ENCODE peak calls at places on chromosome 19, in four cellular contexts. T, D, P and W are unnamed samples.

GRCh38 chr19:44544031-44544430 is 14.6 kb upstream of the CEACAM20 start:
- DNase-seq in P (no peak), D (no peak), T (no peak), W (no peak)

GRCh38 chr19:4115050-4115817 is 8.7 kb downstream of the MAP2K2 start:
- DNase-seq in P (peak), D (no peak), T (peak), W (no peak)

GRCh38 chr19:46606019-46606418 is 4.9 kb downstream of the CALM3 start:
- DNase-seq in D (no peak), P (peak), T (peak), W (no peak)

GRCh38 chr19:38218204-38218603 is 5.8 kb downstream of the DPF1 start:
- DNase-seq in T (no peak), D (no peak), P (no peak), W (no peak)

GRCh38 chr19:7363225-7363624 is 14.5 kb downstream of the ARHGEF18 start:
- DNase-seq in P (no peak), T (no peak), D (no peak), W (no peak)

GRCh38 chr19:37055330-37055729 is 22.9 kb upstream of the ZNF420 start:
- DNase-seq in T (no peak), P (no peak), D (no peak), W (no peak)

GRCh38 chr19:10839071-10840050 is 3.3 kb upstream of the TMED1 start:
- DNase-seq in D (no peak), P (no peak), T (no peak), W (no peak)

GRCh38 chr19:13823256-13823655 is 28.0 kb downstream of the ZSWIM4 start:
- DNase-seq in T (no peak), P (no peak), D (no peak), W (no peak)

GRCh38 chr19:44587863-44588752 is 25.3 kb upstream of the IGSF23 start:
- DNase-seq in D (peak), P (no peak), T (no peak), W (no peak)

GRCh38 chr19:42816901-42817300 is 51.4 kb upstream of the PSG8 start:
- DNase-seq in P (no peak), T (no peak), D (no peak), W (no peak)

GRCh38 chr19:33639034-33639681 is 17.4 kb downstream of the CHST8 start:
- DNase-seq in D (no peak), P (no peak), T (peak), W (no peak)

DNA sequence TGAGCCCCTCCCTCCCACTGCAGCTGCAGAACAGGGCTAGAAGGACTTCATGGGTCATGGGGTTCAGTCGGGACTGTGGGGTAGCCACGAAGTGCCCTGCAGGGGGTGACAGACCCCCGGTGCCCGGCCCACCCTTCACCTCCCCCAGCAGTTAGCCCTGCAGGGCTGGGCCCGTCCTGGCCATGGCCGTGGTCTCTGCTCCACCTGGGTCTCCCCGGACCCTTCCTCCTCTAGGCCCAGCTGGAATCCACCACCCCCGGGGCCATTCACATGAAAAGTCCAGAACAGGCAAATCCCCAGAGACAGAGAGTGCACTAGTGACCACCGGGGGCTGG is 17.3 kb downstream of the MKNK2 start:
- DNase-seq in T (peak), D (no peak), P (no peak), W (no peak)
- H3K27ac ChIP-seq in T (no peak), D (no peak), P (peak), W (peak)

GRCh38 chr19:48874309-48875135 is 2.3 kb downstream of the PPP1R15A start:
- DNase-seq in D (peak), T (no peak), P (peak), W (no peak)
- TF ChIP-seq POLR2AphosphoS5 in D (peak), T (peak), P (no peak), W (no peak)

GRCh38 chr19:40802300-40803169 is 3.5 kb downstream of the EGLN2 start:
- DNase-seq in P (peak), T (peak), D (no peak), W (no peak)

GRCh38 chr19:40800339-40800996 is 1.5 kb downstream of the EGLN2 start:
- DNase-seq in D (no peak), P (no peak), T (peak), W (no peak)

GRCh38 chr19:40801449-40802299 is 2.7 kb downstream of the EGLN2 start:
- DNase-seq in D (no peak), T (no peak), P (no peak), W (no peak)

GRCh38 chr19:40799558-40800338 is 757 bp downstream of the EGLN2 start:
- DNase-seq in P (no peak), T (peak), D (peak), W (no peak)

DNA sequence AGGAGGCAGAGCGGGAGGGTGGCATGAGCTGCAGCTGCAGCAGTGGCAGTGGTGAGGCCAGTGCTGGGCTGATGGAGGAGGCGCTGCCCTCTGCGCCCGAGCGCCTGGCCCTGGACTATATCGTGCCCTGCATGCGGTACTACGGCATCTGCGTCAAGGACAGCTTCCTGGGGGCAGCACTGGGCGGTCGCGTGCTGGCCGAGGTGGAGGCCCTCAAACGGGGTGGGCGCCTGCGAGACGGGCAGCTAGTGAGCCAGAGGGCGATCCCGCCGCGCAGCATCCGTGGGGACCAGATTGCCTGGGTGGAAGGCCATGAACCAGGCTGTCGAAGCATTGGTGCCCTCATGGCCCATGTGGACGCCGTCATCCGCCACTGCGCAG is 2.0 kb downstream of the EGLN2 start:
- DNase-seq in D (no peak), P (no peak), T (peak), W (no peak)
- H3K27ac ChIP-seq in D (no peak), P (peak), T (peak), W (peak)

GRCh38 chr19:41296323-41296935 is 13.5 kb upstream of the CCDC97 start:
- DNase-seq in D (no peak), T (no peak), P (peak), W (peak)
- TF ChIP-seq POLR2AphosphoS5 in D (no peak), T (no peak), P (no peak), W (peak)

GRCh38 chr19:15324791-15325519 is 7.4 kb downstream of the BRD4 start:
- DNase-seq in T (peak), P (no peak), D (no peak), W (no peak)
- H3K27ac ChIP-seq in T (no peak), P (peak), D (no peak), W (no peak)

GRCh38 chr19:979318-979741 is 4.8 kb upstream of the WDR18 start:
- DNase-seq in T (no peak), D (no peak), P (no peak), W (no peak)

GRCh38 chr19:977058-977464 is 7.1 kb upstream of the WDR18 start:
- DNase-seq in T (no peak), D (no peak), P (no peak), W (no peak)

GRCh38 chr19:976476-976875 is 7.7 kb upstream of the WDR18 start:
- DNase-seq in T (no peak), P (no peak), D (no peak), W (no peak)

GRCh38 chr19:982567-983170 is 1.5 kb upstream of the WDR18 start:
- DNase-seq in T (peak), D (peak), P (peak), W (peak)

GRCh38 chr19:980133-980998 is 3.8 kb upstream of the WDR18 start:
- DNase-seq in P (no peak), D (no peak), T (no peak), W (no peak)
- TF ChIP-seq POLR2AphosphoS5 in P (no peak), D (no peak), T (peak), W (no peak)